ENCODE peak calls at places on chromosomes 13 and 19, in eight cellular contexts. L, C, P, U, G, Z, H and M are unnamed samples.

GRCh38 chr13:113864303-113864890 is 521 bp upstream of the GAS6 start:
- ATAC-seq in L (no peak), C (no peak), P (no peak), U (no peak), G (no peak), Z (no peak), H (no peak), M (no peak)

GRCh38 chr13:95457294-95457693 is 95.2 kb upstream of the CLDN10 start:
- ATAC-seq in L (no peak), C (no peak), P (peak; percentile 67), U (peak; percentile 61), G (no peak), Z (no peak), H (peak; percentile 66), M (no peak)

GRCh38 chr19:42488783-42489521 is 39.3 kb downstream of the CEACAM1 start:
- ATAC-seq in L (peak; percentile 37), C (peak; percentile 48), P (no peak), U (no peak), G (no peak), Z (no peak), H (no peak), M (no peak)

GRCh38 chr19:8684001-8684902 is 14.3 kb downstream of the ACTL9 start:
- ATAC-seq in L (no peak), C (no peak), P (no peak), U (no peak), G (no peak), Z (no peak), H (no peak), M (no peak)

GRCh38 chr13:98533912-98534311 is 43.0 kb downstream of the STK24 start:
- ATAC-seq in L (peak; percentile 23), C (no peak), P (peak; percentile 45), U (peak; percentile 61), G (no peak), Z (no peak), H (no peak), M (no peak)

GRCh38 chr19:57803594-57804325 is 11.0 kb downstream of the ZNF552 start:
- ATAC-seq in L (peak; percentile 48), C (peak; percentile 62), P (no peak), U (no peak), G (peak; percentile 55), Z (peak; percentile 32), H (peak; percentile 54), M (no peak)

GRCh38 chr13:35549481-35549880 is 73.0 kb upstream of the MAB21L1 start:
- ATAC-seq in L (no peak), C (no peak), P (no peak), U (no peak), G (no peak), Z (no peak), H (no peak), M (no peak)

GRCh38 chr13:64371461-64371860 is 2858.7 kb downstream of the PCDH9 start:
- ATAC-seq in L (no peak), C (no peak), P (no peak), U (no peak), G (no peak), Z (no peak), H (no peak), M (no peak)

GRCh38 chr13:51457086-51457485 is 4.2 kb upstream of the INTS6 start:
- ATAC-seq in L (no peak), C (no peak), P (no peak), U (no peak), G (no peak), Z (no peak), H (no peak), M (no peak)

GRCh38 chr19:14149509-14149994 is 13.2 kb upstream of the ASF1B start:
- ATAC-seq in L (peak; percentile 65), C (peak; percentile 46), P (peak; percentile 88), U (peak; percentile 89), G (peak; percentile 56), Z (peak; percentile 89), H (peak; percentile 92), M (peak; percentile 68)